ENCODE peak calls at places on chromosomes 4 and X, in ten cellular contexts. T is SK-N-SH, Y is endothelial cell of umbilical vein, E is GM12865, H is upper lobe of left lung, W is A549, A is neural progenitor cell, Q is A673, N is dorsolateral prefrontal cortex, O is fibroblast of villous mesenchyme. R is an unnamed sample.
A peak's percentile ranks its signal among the peaks of the same experiment; 100 is the strongest.

GRCh38 chrX:102964941-102965340 is 27.9 kb downstream of the RAB40AL start:
- DNase-seq in O (no peak), N (no peak), W (no peak), Q (no peak), A (no peak), T (no peak), E (no peak), Y (no peak), H (no peak), R (no peak)

GRCh38 chrX:40012800-40013682 is 84.7 kb downstream of the BCOR start:
- DNase-seq in N (peak; percentile 46), T (no peak), Q (peak; percentile 49), E (peak; percentile 77), A (peak; percentile 51), Y (peak; percentile 68), W (peak; percentile 28), H (peak; percentile 57), O (peak; percentile 82), R (peak; percentile 59)

GRCh38 chr4:113781439-113782040 is 20.0 kb upstream of the CAMK2D start:
- DNase-seq in Q (peak; percentile 56), H (no peak), O (peak; percentile 42), Y (peak; percentile 58), E (peak; percentile 61), W (peak; percentile 10), N (no peak), A (peak; percentile 14), T (peak; percentile 33), R (peak; percentile 63)

GRCh38 chrX:9529223-9529622 is 64.4 kb downstream of the TBL1X start:
- DNase-seq in T (no peak), O (no peak), Q (no peak), E (no peak), H (no peak), Y (no peak), N (no peak), W (no peak), A (no peak), R (no peak)

GRCh38 chrX:45351478-45351877 is 150.8 kb upstream of the DIPK2B start:
- DNase-seq in Y (no peak), W (no peak), H (no peak), O (peak; percentile 48), Q (no peak), E (no peak), N (no peak), T (no peak), A (no peak), R (peak; percentile 60)

GRCh38 chr4:108683479-108683878 is 33.1 kb downstream of the OSTC start:
- DNase-seq in W (peak; percentile 2), Q (peak; percentile 74), O (peak; percentile 38), Y (peak; percentile 51), H (no peak), A (peak; percentile 40), E (peak; percentile 28), N (no peak), T (peak; percentile 8), R (peak; percentile 52)

GRCh38 chrX:94492541-94492940 is 818.5 kb downstream of the FAM133A start:
- DNase-seq in N (no peak), O (no peak), W (no peak), Q (no peak), E (no peak), Y (no peak), A (peak; percentile 74), H (no peak), T (no peak), R (no peak)

GRCh38 chr4:139666735-139667266 is 1.2 kb downstream of the MGST2 start:
- DNase-seq in Y (peak; percentile 84), O (peak; percentile 58), H (peak; percentile 83), N (no peak), A (peak; percentile 19), Q (peak; percentile 40), W (no peak), T (no peak), E (no peak), R (peak; percentile 71)

GRCh38 chr4:16443504-16444088 is 217.3 kb upstream of the TAPT1 start:
- DNase-seq in W (peak; percentile 27), N (no peak), H (no peak), Q (peak; percentile 74), O (peak; percentile 40), T (peak; percentile 36), E (peak; percentile 47), A (peak; percentile 56), Y (peak; percentile 47), R (peak; percentile 37)

GRCh38 chr4:53192017-53192416 is 173.8 kb downstream of the SCFD2 start:
- DNase-seq in A (no peak), T (no peak), W (no peak), Q (no peak), N (no peak), E (peak; percentile 7), H (no peak), Y (no peak), O (no peak), R (no peak)

GRCh38 chr4:74583757-74584156 is 138.8 kb downstream of the AREG start:
- DNase-seq in Q (no peak), T (no peak), N (no peak), A (no peak), Y (no peak), H (no peak), W (no peak), E (no peak), O (peak; percentile 61), R (no peak)

GRCh38 chr4:152926959-152927358 is 9.2 kb upstream of the FHDC1 start:
- DNase-seq in H (no peak), E (no peak), W (no peak), N (no peak), Y (no peak), Q (no peak), O (no peak), T (no peak), A (no peak), R (no peak)

GRCh38 chr4:124189545-124189944 is 523.0 kb downstream of the ANKRD50 start:
- DNase-seq in W (no peak), H (no peak), N (no peak), O (no peak), T (no peak), A (no peak), Q (no peak), E (no peak), Y (no peak), R (no peak)

GRCh38 chr4:11546391-11547160 is 117.9 kb upstream of the HS3ST1 start:
- DNase-seq in A (no peak), Q (no peak), W (no peak), H (no peak), Y (peak; percentile 62), E (no peak), N (no peak), O (no peak), T (no peak), R (no peak)

GRCh38 chrX:119783026-119783425 is 8.4 kb downstream of the RPL39 start:
- DNase-seq in T (no peak), E (peak; percentile 27), O (no peak), H (peak; percentile 45), N (no peak), W (no peak), Y (no peak), A (no peak), Q (no peak), R (no peak)

GRCh38 chr4:139740531-139741041 is 75.0 kb downstream of the MGST2 start:
- DNase-seq in N (peak; percentile 70), E (no peak), W (peak; percentile 6), T (peak; percentile 72), H (peak; percentile 76), O (peak; percentile 89), Y (peak; percentile 92), A (no peak), Q (peak; percentile 74), R (peak; percentile 89)

GRCh38 chr4:76106442-76106841 is 31.9 kb downstream of the ART3 start:
- DNase-seq in Y (no peak), T (no peak), E (no peak), Q (no peak), N (no peak), H (no peak), W (no peak), O (no peak), A (no peak), R (no peak)

GRCh38 chr4:76105652-76106051 is 31.1 kb downstream of the ART3 start:
- DNase-seq in N (no peak), W (no peak), A (no peak), E (no peak), H (no peak), T (no peak), O (no peak), Y (no peak), Q (no peak), R (no peak)

GRCh38 chr4:76108467-76109181 is 34.1 kb downstream of the ART3 start:
- DNase-seq in Q (peak; percentile 2), A (peak; percentile 6), O (peak; percentile 15), W (no peak), Y (no peak), N (no peak), H (no peak), E (peak; percentile 12), T (peak; percentile 10), R (no peak)
- TF ChIP-seq CTCF in Q (no peak), A (peak; percentile 39), O (no peak), W (no peak), Y (no peak), N (no peak), H (no peak), E (no peak), T (no peak), R (no peak)

GRCh38 chr4:157221426-157221894 is 932 bp downstream of the GRIA2 start:
- DNase-seq in W (no peak), N (no peak), Y (no peak), T (peak; percentile 32), Q (no peak), O (no peak), H (no peak), A (peak; percentile 16), E (no peak), R (peak; percentile 5)
- H3K4me3 ChIP-seq in W (peak overlapping the region; percentile 33), N (peak overlapping the region; percentile 60), Y (no peak overlapping the region), T (peak overlapping the region; percentile 57), Q (peak overlapping the region; percentile 59), O (no peak overlapping the region), H (no peak overlapping the region), A (peak overlapping the region; percentile 62), E (no peak overlapping the region), R (peak overlapping the region; percentile 51)

DNA sequence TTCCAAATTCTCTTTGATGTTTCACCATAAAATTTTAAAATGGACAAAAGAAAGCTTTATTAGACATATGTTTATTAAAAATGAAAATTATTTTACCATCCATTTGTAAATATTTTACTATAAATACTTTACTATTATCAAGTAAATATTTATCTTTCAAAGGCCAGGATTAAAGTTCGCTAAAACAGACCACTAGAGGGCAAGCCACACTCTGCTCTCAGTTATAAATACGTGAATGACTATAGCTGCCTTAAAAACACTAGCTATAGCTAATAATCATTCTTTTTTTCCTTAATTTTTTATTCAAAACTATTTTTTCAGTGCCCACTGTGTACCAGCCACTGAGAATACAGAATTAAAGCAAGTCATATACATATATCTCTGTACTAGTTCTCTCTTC is 38.6 kb downstream of the UNC5C start:
- DNase-seq in A (peak; percentile 21), T (no peak), N (no peak), W (no peak), E (peak; percentile 19), Q (peak; percentile 17), O (peak; percentile 41), Y (peak; percentile 52), H (no peak), R (peak; percentile 49)
- TF ChIP-seq CTCF in A (peak; percentile 70), T (peak; percentile 74), N (peak; percentile 68), W (peak; percentile 64), E (peak; percentile 41), Q (peak; percentile 54), O (peak; percentile 66), Y (peak; percentile 45), H (peak; percentile 36), R (peak; percentile 67)

DNA sequence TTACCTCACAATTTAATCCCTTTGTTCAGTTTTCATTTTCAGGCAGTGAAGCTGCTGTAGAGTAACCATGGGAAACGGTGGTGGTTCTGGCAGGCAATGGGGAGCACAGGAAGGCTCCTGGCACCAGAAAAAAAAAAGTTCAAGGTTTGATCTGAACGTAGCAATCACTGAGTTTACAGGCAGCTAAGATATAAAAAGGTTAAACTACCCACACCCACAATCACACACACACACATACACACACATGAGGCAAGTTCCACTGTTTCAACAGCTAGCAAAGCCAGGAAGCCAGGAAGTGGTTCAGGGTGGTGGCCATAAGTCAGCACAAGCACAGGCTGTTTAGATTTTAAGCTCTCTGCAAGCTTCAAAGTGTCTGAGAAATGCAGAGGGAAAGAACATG is at the start of gene SULT1B1:
- DNase-seq in A (no peak), H (peak; percentile 58), O (peak; percentile 4), Y (peak; percentile 89), T (no peak), N (no peak), E (peak; percentile 15), W (no peak), Q (peak; percentile 14), R (peak; percentile 68)
- H3K4me3 ChIP-seq in A (no peak within 1 kb of the TSS), H (no peak within 1 kb of the TSS), O (no peak within 1 kb of the TSS), Y (peak within 1 kb of the TSS; percentile 27), T (peak within 1 kb of the TSS; percentile 17), N (no peak within 1 kb of the TSS), E (no peak within 1 kb of the TSS), W (no peak within 1 kb of the TSS), Q (no peak within 1 kb of the TSS), R (no peak within 1 kb of the TSS)

R was measured in astrocyte of the spinal cord.